ENCODE peak calls at places on chromosomes 1 and 21, in seven cellular contexts. Y is activated gamma-delta T cell treated with Interleukin-2 at 50 U/mL for 16 hours, K is mammary epithelial cell, I is KG1, P is mesendoderm, X is NCI-H2029, D is PC-9. T is an unnamed sample.

GRCh38 chr1:156910309-156910782 is 10.1 kb upstream of the LRRC71 start:
- DNase-seq in Y (peak; percentile 42), K (no peak), I (no peak), P (peak; percentile 55), X (no peak), D (no peak), T (no peak)

GRCh38 chr1:210244746-210245367 is 12.3 kb downstream of the SERTAD4 start:
- DNase-seq in Y (no peak), K (no peak), I (no peak), P (no peak), X (no peak), D (no peak), T (no peak)

GRCh38 chr21:33374874-33375644 is 28.2 kb upstream of the IFNGR2 start:
- DNase-seq in Y (no peak), K (no peak), I (no peak), P (no peak), X (no peak), D (no peak), T (no peak)

GRCh38 chr21:30563072-30563471 is 2.0 kb upstream of the KRTAP19-7 start:
- DNase-seq in Y (no peak), K (no peak), I (no peak), P (no peak), X (no peak), D (no peak), T (no peak)

GRCh38 chr1:53020588-53020987 is 41.4 kb upstream of the PODN start:
- DNase-seq in Y (no peak), K (no peak), I (no peak), P (no peak), X (no peak), D (no peak), T (no peak)

GRCh38 chr1:96236156-96236739 is 485.3 kb upstream of the PTBP2 start:
- DNase-seq in Y (no peak), K (peak; percentile 38), I (peak; percentile 6), P (peak; percentile 67), X (peak; percentile 56), D (no peak), T (peak; percentile 45)

GRCh38 chr1:160309183-160309535 is 24.2 kb upstream of the PEX19 start:
- DNase-seq in Y (no peak), K (peak; percentile 11), I (no peak), P (no peak), X (no peak), D (no peak), T (no peak)

GRCh38 chr21:22278366-22278765 is 1280.2 kb downstream of the NCAM2 start:
- DNase-seq in Y (no peak), K (no peak), I (no peak), P (no peak), X (no peak), D (peak; percentile 56), T (no peak)

GRCh38 chr1:24127801-24128363 is 15.1 kb downstream of the IL22RA1 start:
- DNase-seq in Y (no peak), K (no peak), I (no peak), P (no peak), X (no peak), D (no peak), T (no peak)

GRCh38 chr1:47918257-47918867 is 78.8 kb downstream of the TRABD2B start:
- DNase-seq in Y (no peak), K (no peak), I (no peak), P (no peak), X (no peak), D (no peak), T (no peak)

GRCh38 chr1:231161711-231162299 is at the start of gene TRIM67:
- DNase-seq in Y (no peak), K (no peak), I (no peak), P (peak; percentile 60), X (no peak), D (no peak), T (no peak)

GRCh38 chr1:47669081-47669585 is 231.3 kb downstream of the FOXD2 start:
- DNase-seq in Y (no peak), K (no peak), I (no peak), P (no peak), X (no peak), D (no peak), T (no peak)

GRCh38 chr21:26293291-26293946 is 122.8 kb upstream of the APP start:
- DNase-seq in Y (no peak), K (no peak), I (no peak), P (no peak), X (no peak), D (no peak), T (no peak)

GRCh38 chr1:61101461-61102440 is 19.4 kb downstream of the NFIA start:
- DNase-seq in Y (no peak), K (no peak), I (no peak), P (no peak), X (no peak), D (no peak), T (no peak)

T was measured in foreskin melanocyte.